ENCODE peak calls at places on chromosomes 4 and X, in six cellular contexts. One of them, this sample, is unnamed.

GRCh38 chr4:166153539-166153938 is 280.5 kb downstream of the TLL1 start:
- DNase-seq in OCI-LY7: no peak
- DNase-seq in cardiac muscle cell: peak
- DNase-seq in tibial nerve: no peak
- DNase-seq in endothelial cell: no peak
- DNase-seq in heart right ventricle: no peak
- DNase-seq in this sample: no peak

GRCh38 chr4:170674176-170674575 is 584.4 kb upstream of the AADAT start:
- DNase-seq in OCI-LY7: no peak
- DNase-seq in cardiac muscle cell: no peak
- DNase-seq in tibial nerve: no peak
- DNase-seq in endothelial cell: no peak
- DNase-seq in heart right ventricle: no peak
- DNase-seq in this sample: no peak

GRCh38 chrX:10904220-10904619 is 206.9 kb upstream of the HCCS start:
- DNase-seq in OCI-LY7: no peak
- DNase-seq in cardiac muscle cell: peak
- DNase-seq in tibial nerve: no peak
- DNase-seq in endothelial cell: no peak
- DNase-seq in heart right ventricle: no peak
- DNase-seq in this sample: no peak

GRCh38 chrX:118459494-118459893 is 36.1 kb upstream of the DOCK11 start:
- DNase-seq in OCI-LY7: peak
- DNase-seq in cardiac muscle cell: peak
- DNase-seq in tibial nerve: no peak
- DNase-seq in endothelial cell: peak
- DNase-seq in heart right ventricle: no peak
- DNase-seq in this sample: no peak

GRCh38 chr4:159010563-159011260 is 92.2 kb upstream of the RAPGEF2 start:
- DNase-seq in OCI-LY7: no peak
- DNase-seq in cardiac muscle cell: peak
- DNase-seq in tibial nerve: peak
- DNase-seq in endothelial cell: no peak
- DNase-seq in heart right ventricle: peak
- DNase-seq in this sample: no peak

GRCh38 chrX:101337776-101338271 is 10.7 kb downstream of the TIMM8A start:
- DNase-seq in OCI-LY7: no peak
- DNase-seq in cardiac muscle cell: no peak
- DNase-seq in tibial nerve: no peak
- DNase-seq in endothelial cell: no peak
- DNase-seq in heart right ventricle: no peak
- DNase-seq in this sample: no peak

GRCh38 chrX:108399427-108400165 is 38.6 kb downstream of the COL4A6 start:
- DNase-seq in OCI-LY7: no peak
- DNase-seq in cardiac muscle cell: peak
- DNase-seq in tibial nerve: no peak
- DNase-seq in endothelial cell: no peak
- DNase-seq in heart right ventricle: no peak
- DNase-seq in this sample: no peak

GRCh38 chrX:70664726-70665125 is 220.1 kb downstream of the DLG3 start:
- DNase-seq in OCI-LY7: peak
- DNase-seq in cardiac muscle cell: peak
- DNase-seq in tibial nerve: no peak
- DNase-seq in endothelial cell: peak
- DNase-seq in heart right ventricle: no peak
- DNase-seq in this sample: no peak

GRCh38 chrX:132837126-132837525 is 121.3 kb downstream of the HS6ST2 start:
- DNase-seq in OCI-LY7: no peak
- DNase-seq in cardiac muscle cell: peak
- DNase-seq in tibial nerve: no peak
- DNase-seq in endothelial cell: no peak
- DNase-seq in heart right ventricle: no peak
- DNase-seq in this sample: no peak

GRCh38 chr4:5973486-5974220 is 44.6 kb downstream of the C4orf50 start:
- DNase-seq in OCI-LY7: no peak
- DNase-seq in cardiac muscle cell: no peak
- DNase-seq in tibial nerve: no peak
- DNase-seq in endothelial cell: no peak
- DNase-seq in heart right ventricle: no peak
- DNase-seq in this sample: no peak

GRCh38 chr4:128525387-128525786 is 237.8 kb upstream of the PGRMC2 start:
- DNase-seq in OCI-LY7: no peak
- DNase-seq in cardiac muscle cell: peak
- DNase-seq in tibial nerve: no peak
- DNase-seq in endothelial cell: no peak
- DNase-seq in heart right ventricle: no peak
- DNase-seq in this sample: no peak

GRCh38 chrX:79366888-79367749 is at the start of gene ITM2A:
- DNase-seq in OCI-LY7: no peak
- DNase-seq in cardiac muscle cell: peak
- DNase-seq in tibial nerve: peak
- DNase-seq in endothelial cell: peak
- DNase-seq in heart right ventricle: peak
- DNase-seq in this sample: peak

GRCh38 chrX:134244043-134244442 is 7.1 kb downstream of the CCDC160 start:
- DNase-seq in OCI-LY7: no peak
- DNase-seq in cardiac muscle cell: peak
- DNase-seq in tibial nerve: no peak
- DNase-seq in endothelial cell: no peak
- DNase-seq in heart right ventricle: no peak
- DNase-seq in this sample: no peak

GRCh38 chrX:30734782-30735181 is 81.6 kb downstream of the GK start:
- DNase-seq in OCI-LY7: no peak
- DNase-seq in cardiac muscle cell: no peak
- DNase-seq in tibial nerve: no peak
- DNase-seq in endothelial cell: no peak
- DNase-seq in heart right ventricle: no peak
- DNase-seq in this sample: no peak

GRCh38 chr4:54945838-54946237 is 179.6 kb downstream of the KDR start:
- DNase-seq in OCI-LY7: peak
- DNase-seq in cardiac muscle cell: no peak
- DNase-seq in tibial nerve: no peak
- DNase-seq in endothelial cell: peak
- DNase-seq in heart right ventricle: no peak
- DNase-seq in this sample: no peak

GRCh38 chr4:176149680-176150079 is 45.7 kb downstream of the SPATA4 start:
- DNase-seq in OCI-LY7: no peak
- DNase-seq in cardiac muscle cell: no peak
- DNase-seq in tibial nerve: no peak
- DNase-seq in endothelial cell: no peak
- DNase-seq in heart right ventricle: no peak
- DNase-seq in this sample: no peak

GRCh38 chr4:183541081-183542045 is 36.5 kb downstream of the ING2 start:
- DNase-seq in OCI-LY7: no peak
- DNase-seq in cardiac muscle cell: peak
- DNase-seq in tibial nerve: no peak
- DNase-seq in endothelial cell: no peak
- DNase-seq in heart right ventricle: no peak
- DNase-seq in this sample: no peak

GRCh38 chr4:173362666-173363065 is 8.1 kb upstream of the SAP30 start:
- DNase-seq in OCI-LY7: no peak
- DNase-seq in cardiac muscle cell: no peak
- DNase-seq in tibial nerve: no peak
- DNase-seq in endothelial cell: no peak
- DNase-seq in heart right ventricle: no peak
- DNase-seq in this sample: no peak

GRCh38 chrX:115023139-115023538 is 5.7 kb upstream of the IL13RA2 start:
- DNase-seq in OCI-LY7: no peak
- DNase-seq in cardiac muscle cell: peak
- DNase-seq in tibial nerve: no peak
- DNase-seq in endothelial cell: no peak
- DNase-seq in heart right ventricle: no peak
- DNase-seq in this sample: no peak

GRCh38 chrX:23341452-23341851 is 6.8 kb downstream of the PTCHD1 start:
- DNase-seq in OCI-LY7: no peak
- DNase-seq in cardiac muscle cell: no peak
- DNase-seq in tibial nerve: no peak
- DNase-seq in endothelial cell: no peak
- DNase-seq in heart right ventricle: no peak
- DNase-seq in this sample: no peak

GRCh38 chr4:177479063-177479462 is 36.8 kb upstream of the AGA start:
- DNase-seq in OCI-LY7: no peak
- DNase-seq in cardiac muscle cell: no peak
- DNase-seq in tibial nerve: no peak
- DNase-seq in endothelial cell: no peak
- DNase-seq in heart right ventricle: no peak
- DNase-seq in this sample: no peak

GRCh38 chrX:35919536-35920309 is at the start of gene CFAP47:
- DNase-seq in OCI-LY7: no peak
- DNase-seq in cardiac muscle cell: no peak
- DNase-seq in tibial nerve: no peak
- DNase-seq in endothelial cell: peak
- DNase-seq in heart right ventricle: no peak
- DNase-seq in this sample: no peak

GRCh38 chr4:185469539-185470154 is 1.9 kb downstream of the CCDC110 start:
- DNase-seq in OCI-LY7: no peak
- DNase-seq in cardiac muscle cell: no peak
- DNase-seq in tibial nerve: no peak
- DNase-seq in endothelial cell: peak
- DNase-seq in heart right ventricle: no peak
- DNase-seq in this sample: no peak

GRCh38 chr4:185473247-185473646 is 1.7 kb upstream of the CCDC110 start:
- DNase-seq in OCI-LY7: no peak
- DNase-seq in cardiac muscle cell: no peak
- DNase-seq in tibial nerve: no peak
- DNase-seq in endothelial cell: no peak
- DNase-seq in heart right ventricle: no peak
- DNase-seq in this sample: no peak

GRCh38 chr4:185470503-185471195 is 884 bp downstream of the CCDC110 start:
- DNase-seq in OCI-LY7: peak
- DNase-seq in cardiac muscle cell: peak
- DNase-seq in tibial nerve: peak
- DNase-seq in endothelial cell: no peak
- DNase-seq in heart right ventricle: peak
- DNase-seq in this sample: peak

GRCh38 chr4:185472063-185472542 is 570 bp upstream of the CCDC110 start:
- DNase-seq in OCI-LY7: peak
- DNase-seq in cardiac muscle cell: peak
- DNase-seq in tibial nerve: no peak
- DNase-seq in endothelial cell: no peak
- DNase-seq in heart right ventricle: no peak
- DNase-seq in this sample: no peak

DNA sequence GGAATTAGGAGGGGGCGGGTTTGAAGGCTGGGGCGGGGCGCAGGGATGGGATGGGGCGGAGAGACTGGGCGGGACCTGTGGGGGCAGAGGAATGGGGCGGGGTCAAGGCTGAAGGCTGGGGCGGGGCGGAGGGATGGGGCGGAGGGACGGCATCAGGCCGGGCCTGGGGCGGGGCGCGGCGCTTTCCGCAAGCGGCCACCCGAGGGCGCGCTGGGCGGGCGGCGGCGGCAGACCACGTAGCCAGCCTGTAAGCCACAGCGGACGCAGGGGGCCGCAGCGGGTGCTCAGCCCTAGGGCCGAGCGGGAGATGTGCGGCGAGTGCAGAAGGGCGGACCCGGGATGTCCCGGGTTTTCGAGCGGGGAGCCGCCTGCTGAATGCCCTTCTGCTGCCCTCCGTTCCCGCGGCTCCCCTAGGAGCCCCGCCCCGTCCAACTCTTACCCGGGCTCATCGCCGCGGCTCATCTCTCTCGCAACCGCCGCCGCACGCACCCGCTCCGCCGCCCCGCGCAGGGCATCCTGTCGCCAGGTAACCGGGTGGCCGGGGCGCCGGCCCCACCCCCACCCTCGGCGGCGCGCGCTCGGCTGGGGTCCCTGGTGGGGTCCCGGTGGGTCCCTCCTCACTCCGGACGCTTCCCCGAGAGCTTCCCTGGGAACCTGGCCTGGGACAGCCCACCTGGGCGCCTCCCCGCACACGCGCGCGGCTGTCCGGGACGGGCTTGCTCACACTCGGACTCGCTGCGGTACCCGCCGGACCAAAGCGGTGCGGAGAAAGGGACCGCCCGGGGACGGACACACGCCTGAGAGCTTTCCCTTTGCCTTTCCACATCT is at the start of gene CCDC110:
- DNase-seq in OCI-LY7: peak
- DNase-seq in cardiac muscle cell: peak
- DNase-seq in tibial nerve: peak
- DNase-seq in endothelial cell: peak
- DNase-seq in heart right ventricle: peak
- DNase-seq in this sample: peak
- TF ChIP-seq CTCF in OCI-LY7: peak
- TF ChIP-seq CTCF in cardiac muscle cell: peak
- TF ChIP-seq CTCF in tibial nerve: peak
- TF ChIP-seq CTCF in endothelial cell: peak
- TF ChIP-seq CTCF in heart right ventricle: peak
- TF ChIP-seq CTCF in this sample: peak

GRCh38 chr4:7007142-7007907 is 35.8 kb upstream of the TADA2B start:
- DNase-seq in OCI-LY7: no peak
- DNase-seq in cardiac muscle cell: no peak
- DNase-seq in tibial nerve: no peak
- DNase-seq in endothelial cell: no peak
- DNase-seq in heart right ventricle: no peak
- DNase-seq in this sample: no peak
- TF ChIP-seq CTCF in OCI-LY7: no peak
- TF ChIP-seq CTCF in cardiac muscle cell: no peak
- TF ChIP-seq CTCF in tibial nerve: no peak
- TF ChIP-seq CTCF in endothelial cell: no peak
- TF ChIP-seq CTCF in heart right ventricle: no peak
- TF ChIP-seq CTCF in this sample: no peak

GRCh38 chr4:73853246-73853704 is at the start of gene PF4V1:
- DNase-seq in OCI-LY7: no peak
- DNase-seq in cardiac muscle cell: peak
- DNase-seq in tibial nerve: no peak
- DNase-seq in endothelial cell: no peak
- DNase-seq in heart right ventricle: no peak
- DNase-seq in this sample: no peak
- TF ChIP-seq CTCF in OCI-LY7: no peak
- TF ChIP-seq CTCF in cardiac muscle cell: peak
- TF ChIP-seq CTCF in tibial nerve: no peak
- TF ChIP-seq CTCF in endothelial cell: no peak
- TF ChIP-seq CTCF in heart right ventricle: no peak
- TF ChIP-seq CTCF in this sample: no peak

GRCh38 chrX:73262991-73263390 is 48.3 kb upstream of the NAP1L2 start:
- DNase-seq in OCI-LY7: peak
- DNase-seq in cardiac muscle cell: no peak
- DNase-seq in tibial nerve: no peak
- DNase-seq in endothelial cell: no peak
- DNase-seq in heart right ventricle: no peak
- DNase-seq in this sample: no peak
- TF ChIP-seq CTCF in OCI-LY7: peak
- TF ChIP-seq CTCF in cardiac muscle cell: no peak
- TF ChIP-seq CTCF in tibial nerve: no peak
- TF ChIP-seq CTCF in endothelial cell: no peak
- TF ChIP-seq CTCF in heart right ventricle: no peak
- TF ChIP-seq CTCF in this sample: no peak

DNA sequence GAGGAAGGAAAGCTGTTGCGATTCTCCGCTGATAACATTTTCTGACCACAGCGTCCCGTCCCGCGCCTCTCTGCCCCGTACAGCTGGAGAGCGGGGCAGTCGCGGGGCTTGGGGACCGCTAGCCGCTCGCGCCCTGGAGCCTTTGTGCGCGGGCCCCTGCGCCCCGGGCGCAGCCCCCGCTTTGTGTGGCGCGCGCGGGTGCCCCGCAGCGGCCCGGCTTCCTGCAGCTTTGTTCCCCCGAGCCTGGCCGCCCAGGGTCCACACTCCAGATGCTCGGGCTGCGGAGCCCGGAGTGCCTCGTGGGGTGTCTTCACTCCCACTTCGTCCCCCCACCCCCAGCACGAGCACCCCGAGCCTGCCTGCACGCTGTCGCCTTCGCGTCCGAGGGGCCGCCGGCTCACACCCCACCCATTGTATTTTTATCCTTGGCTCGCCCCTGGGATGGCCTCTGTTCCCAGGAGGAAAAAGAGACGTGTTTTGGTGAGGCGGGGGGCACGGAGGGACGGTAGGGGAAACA is 535 bp downstream of the TMEM131L start:
- DNase-seq in OCI-LY7: peak
- DNase-seq in cardiac muscle cell: no peak
- DNase-seq in tibial nerve: no peak
- DNase-seq in endothelial cell: no peak
- DNase-seq in heart right ventricle: peak
- DNase-seq in this sample: peak
- TF ChIP-seq CTCF in OCI-LY7: no peak
- TF ChIP-seq CTCF in cardiac muscle cell: no peak
- TF ChIP-seq CTCF in tibial nerve: no peak
- TF ChIP-seq CTCF in endothelial cell: no peak
- TF ChIP-seq CTCF in heart right ventricle: no peak
- TF ChIP-seq CTCF in this sample: no peak

This sample was measured in natural killer cell.